ENCODE peak calls at places on chromosomes 13 and 19, in seven cellular contexts. O, X, M, K, C, T and L are unnamed samples.
A peak's percentile ranks its signal among the peaks of the same experiment; 100 is the strongest.

GRCh38 chr19:33296473-33297060 is 5.8 kb downstream of the CEBPA start:
- DNase-seq in M (no peak), K (no peak), X (no peak), T (no peak), O (no peak), C (no peak), L (peak; percentile 48)

GRCh38 chr19:40717880-40718773 is 1.2 kb downstream of the ITPKC start:
- DNase-seq in O (no peak), T (no peak), M (no peak), K (no peak), C (no peak), X (no peak), L (peak; percentile 47)

GRCh38 chr19:19405919-19406877 is 723 bp downstream of the GATAD2A start:
- DNase-seq in M (no peak), T (peak; percentile 23), X (peak; percentile 51), C (peak; percentile 52), K (no peak), O (no peak), L (peak; percentile 51)

GRCh38 chr13:112998506-112999280 is 29.7 kb downstream of the MCF2L start:
- DNase-seq in O (no peak), X (no peak), T (no peak), C (no peak), M (no peak), K (no peak), L (no peak)

GRCh38 chr19:38264486-38265212 is at the start of gene SPINT2:
- DNase-seq in C (no peak), X (peak; percentile 47), K (peak; percentile 96), T (peak; percentile 97), M (no peak), O (no peak), L (no peak)

GRCh38 chr19:18414504-18415176 is 4.6 kb upstream of the SSBP4 start:
- DNase-seq in M (no peak), C (peak; percentile 48), O (no peak), X (no peak), K (no peak), T (no peak), L (peak; percentile 37)

GRCh38 chr19:1520203-1520780 is 3.6 kb upstream of the PLK5 start:
- DNase-seq in X (no peak), C (no peak), K (no peak), T (no peak), O (no peak), M (no peak), L (no peak)

GRCh38 chr19:47511681-47512080 is 3.2 kb downstream of the NAPA start:
- DNase-seq in X (no peak), O (no peak), C (peak; percentile 61), T (no peak), M (peak; percentile 27), K (no peak), L (peak; percentile 68)

GRCh38 chr13:50805805-50806204 is 37.7 kb downstream of the DLEU7 start:
- DNase-seq in K (no peak), M (no peak), O (no peak), T (no peak), X (no peak), C (peak; percentile 47), L (peak; percentile 26)